ENCODE peak calls at places on chromosomes 1 and 21, in six cellular contexts. X is iPS-NIHi11; P is CD8-positive, alpha-beta T cell; Z is left ventricle myocardium superior; H is DMS79; E is choroid plexus epithelial cell. S is an unnamed sample.

GRCh38 chr1:162476620-162477019 is 21.0 kb upstream of the UHMK1 start:
- DNase-seq in X (no peak), P (no peak), Z (no peak), H (no peak), E (peak; percentile 20), S (no peak)

GRCh38 chr1:37159102-37159501 is 124.8 kb upstream of the GRIK3 start:
- DNase-seq in X (peak; percentile 60), P (no peak), Z (no peak), H (no peak), E (no peak), S (no peak)

GRCh38 chr1:25700626-25701025 is 84.0 kb downstream of the MAN1C1 start:
- DNase-seq in X (peak; percentile 70), P (no peak), Z (peak; percentile 52), H (no peak), E (no peak), S (no peak)

GRCh38 chr1:107480548-107480947 is 339.7 kb downstream of the NTNG1 start:
- DNase-seq in X (no peak), P (no peak), Z (no peak), H (no peak), E (peak; percentile 10), S (no peak)

GRCh38 chr1:15945832-15946448 is 30.0 kb downstream of the ZBTB17 start:
- DNase-seq in X (no peak), P (no peak), Z (no peak), H (no peak), E (no peak), S (no peak)

GRCh38 chr1:9910080-9910424 is at the start of gene CTNNBIP1:
- DNase-seq in X (peak; percentile 95), P (no peak), Z (no peak), H (no peak), E (no peak), S (no peak)

GRCh38 chr1:41615981-41616380 is 131.5 kb upstream of the EDN2 start:
- DNase-seq in X (no peak), P (no peak), Z (no peak), H (no peak), E (no peak), S (no peak)

GRCh38 chr21:28906841-28907240 is 85.8 kb downstream of the LTN1 start:
- DNase-seq in X (no peak), P (no peak), Z (no peak), H (no peak), E (no peak), S (no peak)

GRCh38 chr1:150168960-150169565 is 19.3 kb downstream of the PLEKHO1 start:
- DNase-seq in X (peak; percentile 82), P (peak; percentile 47), Z (peak; percentile 83), H (no peak), E (peak; percentile 75), S (peak; percentile 73)

GRCh38 chr1:46589529-46589928 is 14.5 kb downstream of the MKNK1 start:
- DNase-seq in X (no peak), P (no peak), Z (no peak), H (no peak), E (no peak), S (no peak)

GRCh38 chr1:208132287-208132882 is 111.8 kb downstream of the PLXNA2 start:
- DNase-seq in X (peak; percentile 91), P (peak; percentile 24), Z (peak; percentile 90), H (no peak), E (peak; percentile 79), S (peak; percentile 57)